ENCODE peak calls at places on chromosome 21, in eight cellular contexts. A, Z, R, N, M, O, Y and S are unnamed samples.

GRCh38 chr21:45995686-45996179 is 14.2 kb downstream of the COL6A1 start:
- DNase-seq in Y (no peak), M (no peak), Z (no peak), A (no peak), O (peak; percentile 1), R (no peak), N (peak; percentile 47), S (no peak)

GRCh38 chr21:18608226-18608625 is 204.6 kb upstream of the TMPRSS15 start:
- DNase-seq in A (no peak), Z (no peak), R (no peak), Y (no peak), M (no peak), N (no peak), O (no peak), S (no peak)

GRCh38 chr21:41453761-41454160 is 27.7 kb downstream of the MX1 start:
- DNase-seq in O (no peak), Y (no peak), A (no peak), Z (no peak), M (no peak), N (no peak), R (no peak), S (no peak)

GRCh38 chr21:28421716-28422480 is 570.8 kb downstream of the LTN1 start:
- DNase-seq in Z (no peak), M (no peak), A (no peak), Y (no peak), R (no peak), N (peak; percentile 94), O (no peak), S (no peak)

GRCh38 chr21:46171996-46172862 is 12.0 kb downstream of the SPATC1L start:
- DNase-seq in Z (no peak), M (no peak), R (no peak), Y (no peak), A (peak; percentile 27), N (no peak), O (no peak), S (no peak)

GRCh38 chr21:14482165-14482564 is 64.0 kb downstream of the SAMSN1 start:
- DNase-seq in N (no peak), O (no peak), R (no peak), Z (peak; percentile 10), A (no peak), M (no peak), Y (no peak), S (no peak)

GRCh38 chr21:40466893-40467483 is 380.0 kb downstream of the DSCAM start:
- DNase-seq in A (peak; percentile 35), Z (no peak), M (peak; percentile 9), O (no peak), N (peak; percentile 1), R (no peak), Y (peak; percentile 32), S (peak; percentile 22)

GRCh38 chr21:35258521-35258920 is 209.4 kb upstream of the RUNX1 start:
- DNase-seq in A (no peak), Z (no peak), N (no peak), R (no peak), M (no peak), O (no peak), Y (no peak), S (no peak)

GRCh38 chr21:25980710-25981109 is 189.9 kb downstream of the APP start:
- DNase-seq in A (no peak), N (no peak), R (no peak), O (no peak), Z (no peak), Y (no peak), M (no peak), S (no peak)

GRCh38 chr21:39183272-39184049 is at the start of gene PSMG1:
- DNase-seq in A (peak; percentile 97), N (peak; percentile 98), M (peak; percentile 93), O (peak; percentile 71), Z (peak; percentile 94), R (peak; percentile 96), Y (peak; percentile 96), S (peak; percentile 84)

GRCh38 chr21:33492571-33492970 is 1.1 kb upstream of the DNAJC28 start:
- DNase-seq in Z (no peak), Y (no peak), A (no peak), O (no peak), R (no peak), N (peak; percentile 86), M (no peak), S (no peak)

GRCh38 chr21:42974832-42975820 is 764 bp downstream of the PKNOX1 start:
- DNase-seq in O (no peak), M (peak; percentile 56), R (peak; percentile 39), Y (peak; percentile 63), N (peak; percentile 79), A (peak; percentile 86), Z (peak; percentile 63), S (peak; percentile 31)

GRCh38 chr21:36966846-36967657 is 583 bp upstream of the HLCS start:
- DNase-seq in O (no peak), N (peak; percentile 38), Y (no peak), M (no peak), A (peak; percentile 82), Z (no peak), R (peak; percentile 53), S (no peak)

GRCh38 chr21:42216726-42217572 is 2.0 kb upstream of the ABCG1 start:
- DNase-seq in N (no peak), Y (no peak), Z (no peak), A (no peak), O (no peak), M (no peak), R (no peak), S (no peak)

GRCh38 chr21:39386194-39386593 is 37.3 kb upstream of the HMGN1 start:
- DNase-seq in A (no peak), R (no peak), Y (no peak), Z (no peak), O (no peak), M (no peak), N (peak; percentile 60), S (no peak)

GRCh38 chr21:43778469-43779335 is 2.6 kb upstream of the CSTB start:
- DNase-seq in Y (peak; percentile 45), Z (no peak), M (no peak), N (peak; percentile 56), A (no peak), O (no peak), R (no peak), S (no peak)

GRCh38 chr21:34722684-34723300 is 54.0 kb downstream of the CLIC6 start:
- DNase-seq in A (no peak), R (peak; percentile 76), N (no peak), M (no peak), O (no peak), Z (peak; percentile 11), Y (peak; percentile 83), S (no peak)

GRCh38 chr21:42162831-42163510 is 56.0 kb upstream of the ABCG1 start:
- DNase-seq in Y (no peak), Z (no peak), N (no peak), O (no peak), M (no peak), A (peak; percentile 57), R (no peak), S (no peak)

GRCh38 chr21:46442938-46443337 is 15.8 kb upstream of the DIP2A start:
- DNase-seq in N (no peak), R (no peak), Z (no peak), O (no peak), A (no peak), M (no peak), Y (no peak), S (no peak)

GRCh38 chr21:29606613-29607012 is 307.9 kb downstream of the BACH1 start:
- DNase-seq in Z (no peak), R (no peak), O (no peak), Y (no peak), M (no peak), N (no peak), A (no peak), S (no peak)

GRCh38 chr21:34351786-34352241 is 12.0 kb upstream of the KCNE2 start:
- DNase-seq in Z (no peak), O (no peak), N (peak; percentile 66), A (peak; percentile 87), R (no peak), Y (peak; percentile 57), M (peak; percentile 34), S (peak; percentile 36)

GRCh38 chr21:32543975-32544374 is 41.3 kb downstream of the TCP10L start:
- DNase-seq in R (no peak), O (no peak), Z (no peak), N (no peak), Y (no peak), A (no peak), M (no peak), S (no peak)

GRCh38 chr21:29343517-29343916 is 44.8 kb downstream of the BACH1 start:
- DNase-seq in A (no peak), O (no peak), Z (no peak), M (no peak), R (no peak), Y (no peak), N (peak; percentile 45), S (no peak)

GRCh38 chr21:44258056-44258725 is 3.5 kb downstream of the DNMT3L start:
- DNase-seq in M (no peak), A (no peak), N (no peak), R (no peak), Z (no peak), Y (no peak), O (no peak), S (no peak)

GRCh38 chr21:46080171-46081021 is 17.5 kb upstream of the COL6A2 start:
- DNase-seq in Y (no peak), M (no peak), N (peak; percentile 83), Z (no peak), R (no peak), O (no peak), A (no peak), S (no peak)

GRCh38 chr21:44549525-44550211 is 1.6 kb downstream of the KRTAP10-2 start:
- DNase-seq in R (peak; percentile 16), M (no peak), A (no peak), O (no peak), Z (no peak), Y (peak; percentile 42), N (no peak), S (no peak)

GRCh38 chr21:45590246-45590725 is 48.0 kb upstream of the SLC19A1 start:
- DNase-seq in N (peak; percentile 82), M (peak; percentile 46), A (peak; percentile 76), Z (peak; percentile 70), R (peak; percentile 76), Y (peak; percentile 83), O (no peak), S (peak; percentile 33)

GRCh38 chr21:16794944-16795343 is 717.9 kb upstream of the CXADR start:
- DNase-seq in A (no peak), O (no peak), M (peak; percentile 73), Y (no peak), N (peak; percentile 97), R (no peak), Z (no peak), S (peak; percentile 77)